ENCODE peak calls at places on chromosomes 12 and 14, in five cellular contexts. X, G, K, V and W are unnamed samples.
A peak's percentile ranks its signal among the peaks of the same experiment; 100 is the strongest.

GRCh38 chr12:118330421-118331018 is 42.2 kb downstream of the TAOK3 start:
- DNase-seq in X (peak; percentile 50), G (no peak), K (peak; percentile 89), V (no peak), W (no peak)

GRCh38 chr14:87491816-87492215 is 501.2 kb downstream of the GALC start:
- DNase-seq in X (no peak), G (no peak), K (no peak), V (no peak), W (no peak)

GRCh38 chr12:121443911-121444841 is 44.3 kb downstream of the RNF34 start:
- DNase-seq in X (no peak), G (no peak), K (no peak), V (no peak), W (no peak)

GRCh38 chr12:122891661-122892525 is 4.0 kb downstream of the VPS37B start:
- DNase-seq in X (no peak), G (no peak), K (peak; percentile 88), V (no peak), W (no peak)

GRCh38 chr12:117972341-117972740 is 3.6 kb upstream of the KSR2 start:
- DNase-seq in X (no peak), G (no peak), K (no peak), V (no peak), W (no peak)

GRCh38 chr12:66823857-66824570 is 145.1 kb upstream of the GRIP1 start:
- DNase-seq in X (no peak), G (peak; percentile 12), K (no peak), V (no peak), W (no peak)

GRCh38 chr14:101827286-101827685 is 65.8 kb downstream of the PPP2R5C start:
- DNase-seq in X (no peak), G (no peak), K (no peak), V (no peak), W (no peak)

GRCh38 chr12:4369548-4369947 is 10.0 kb downstream of the FGF23 start:
- DNase-seq in X (no peak), G (no peak), K (no peak), V (no peak), W (no peak)

GRCh38 chr12:6332459-6332858 is 9.4 kb downstream of the TNFRSF1A start:
- DNase-seq in X (no peak), G (peak; percentile 79), K (peak; percentile 90), V (no peak), W (no peak)

GRCh38 chr12:93624595-93625294 is 52.3 kb downstream of the SOCS2 start:
- DNase-seq in X (peak; percentile 55), G (peak; percentile 91), K (peak; percentile 98), V (peak; percentile 63), W (peak; percentile 52)

GRCh38 chr12:130428116-130428515 is 90.4 kb downstream of the PIWIL1 start:
- DNase-seq in X (no peak), G (no peak), K (no peak), V (no peak), W (no peak)

GRCh38 chr14:34665785-34666425 is 36.0 kb upstream of the SNX6 start:
- DNase-seq in X (no peak), G (no peak), K (peak; percentile 96), V (no peak), W (no peak)

GRCh38 chr12:89319606-89320005 is 32.7 kb downstream of the DUSP6 start:
- DNase-seq in X (no peak), G (no peak), K (no peak), V (no peak), W (no peak)

GRCh38 chr12:12270226-12270625 is 3.4 kb upstream of the LRP6 start:
- DNase-seq in X (no peak), G (no peak), K (no peak), V (no peak), W (no peak)

GRCh38 chr12:73935817-73936216 is 601.8 kb upstream of the ATXN7L3B start:
- DNase-seq in X (no peak), G (no peak), K (no peak), V (no peak), W (no peak)

GRCh38 chr12:133231001-133231400 is 4.7 kb downstream of the ANHX start:
- DNase-seq in X (no peak), G (no peak), K (no peak), V (no peak), W (no peak)

GRCh38 chr12:49557917-49558215 is 10.1 kb downstream of the MCRS1 start:
- DNase-seq in X (no peak), G (no peak), K (no peak), V (no peak), W (no peak)

GRCh38 chr12:78085562-78086182 is 255.0 kb downstream of the NAV3 start:
- DNase-seq in X (no peak), G (no peak), K (peak; percentile 74), V (no peak), W (no peak)

GRCh38 chr12:101925935-101926334 is 48.6 kb downstream of the DRAM1 start:
- DNase-seq in X (no peak), G (no peak), K (no peak), V (no peak), W (no peak)

GRCh38 chr12:51863921-51864700 is 15.6 kb upstream of the FIGNL2 start:
- DNase-seq in X (peak; percentile 39), G (no peak), K (no peak), V (no peak), W (peak; percentile 35)

GRCh38 chr14:99921431-99921830 is 128.2 kb downstream of the EML1 start:
- DNase-seq in X (no peak), G (no peak), K (no peak), V (no peak), W (no peak)

GRCh38 chr12:12507121-12507520 is 55.5 kb downstream of the DUSP16 start:
- DNase-seq in X (no peak), G (no peak), K (no peak), V (no peak), W (no peak)

GRCh38 chr14:56004807-56005579 is 113.2 kb upstream of the PELI2 start:
- DNase-seq in X (no peak), G (peak; percentile 22), K (peak; percentile 77), V (peak; percentile 15), W (no peak)

GRCh38 chr12:49946086-49946485 is 4.5 kb upstream of the AQP2 start:
- DNase-seq in X (no peak), G (no peak), K (no peak), V (no peak), W (no peak)

GRCh38 chr14:70170976-70171375 is 17.8 kb downstream of the SLC8A3 start:
- DNase-seq in X (no peak), G (no peak), K (no peak), V (no peak), W (no peak)

GRCh38 chr12:104478396-104479140 is 21.8 kb downstream of the CHST11 start:
- DNase-seq in X (peak; percentile 23), G (no peak), K (no peak), V (peak; percentile 80), W (no peak)

GRCh38 chr12:5148880-5149279 is 105.2 kb downstream of the KCNA5 start:
- DNase-seq in X (no peak), G (no peak), K (no peak), V (no peak), W (no peak)

GRCh38 chr12:39626033-39626814 is 6.6 kb upstream of the ABCD2 start:
- DNase-seq in X (peak; percentile 50), G (no peak), K (no peak), V (no peak), W (no peak)

GRCh38 chr14:55353686-55354467 is 57.8 kb downstream of the ATG14 start:
- DNase-seq in X (no peak), G (no peak), K (no peak), V (no peak), W (no peak)

GRCh38 chr12:42961395-42961794 is 371.8 kb upstream of the PRICKLE1 start:
- DNase-seq in X (no peak), G (peak; percentile 44), K (peak; percentile 64), V (no peak), W (peak; percentile 35)

GRCh38 chr12:104370989-104371870 is 67.7 kb downstream of the EID3 start:
- DNase-seq in X (no peak), G (peak; percentile 86), K (peak; percentile 57), V (no peak), W (no peak)

GRCh38 chr12:71840226-71840847 is 778 bp downstream of the TBC1D15 start:
- DNase-seq in X (peak; percentile 56), G (peak; percentile 49), K (peak; percentile 88), V (no peak), W (peak; percentile 48)

GRCh38 chr14:71908141-71908540 is 24.1 kb upstream of the RGS6 start:
- DNase-seq in X (no peak), G (no peak), K (no peak), V (no peak), W (no peak)

GRCh38 chr14:69005432-69006148 is 26.5 kb upstream of the ACTN1 start:
- DNase-seq in X (no peak), G (peak; percentile 86), K (peak; percentile 94), V (no peak), W (peak; percentile 57)

DNA sequence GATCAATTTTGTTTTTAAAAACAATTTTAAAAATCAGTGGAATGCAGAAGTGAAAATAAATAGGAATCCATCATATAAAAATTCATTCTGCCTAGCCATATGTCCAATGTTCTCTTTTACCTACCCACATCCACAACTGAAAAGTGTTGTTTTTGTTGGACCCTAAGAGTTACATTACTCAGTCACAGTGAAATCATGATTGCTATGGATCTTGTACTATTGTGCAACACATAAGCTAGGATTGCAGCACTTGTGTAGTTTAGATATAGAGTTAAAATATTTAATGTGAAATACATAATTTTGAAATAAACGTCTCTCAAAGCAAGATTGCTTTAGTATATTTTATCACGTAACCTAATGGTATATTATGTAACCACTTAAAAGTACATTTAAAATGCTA is 213.3 kb upstream of the CLEC14A start:
- DNase-seq in X (no peak), G (no peak), K (peak; percentile 74), V (no peak), W (no peak)
- TF ChIP-seq USF2 in X (no peak), G (no peak), K (no peak), V (no peak), W (no peak)

GRCh38 chr14:61444215-61444768 is 122.9 kb downstream of the PRKCH start:
- DNase-seq in X (no peak), G (no peak), K (no peak), V (no peak), W (no peak)
- TF ChIP-seq BHLHE40 in X (no peak), G (no peak), K (no peak), V (peak; percentile 97), W (no peak)

DNA sequence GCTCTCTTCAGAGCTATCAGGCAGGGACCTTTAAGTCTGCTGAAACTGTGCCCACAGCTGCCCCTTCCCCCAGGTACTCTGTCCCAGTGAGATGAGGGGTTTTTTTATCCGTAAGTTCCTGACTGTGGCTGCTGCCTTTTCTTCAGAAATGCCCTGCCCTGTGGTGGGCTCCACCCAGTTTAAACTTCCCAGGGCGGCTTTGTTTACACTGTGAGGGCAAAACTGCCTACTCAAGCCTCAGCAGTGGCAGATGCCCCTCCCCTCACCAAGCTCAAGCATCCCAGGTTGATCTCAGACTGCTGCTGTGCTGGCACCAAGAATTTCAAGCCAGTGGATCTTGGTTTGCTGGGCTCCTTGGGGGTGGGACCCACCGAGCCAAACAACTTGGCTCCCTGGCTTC is 46.9 kb upstream of the SLC16A7 start:
- DNase-seq in X (no peak), G (no peak), K (no peak), V (no peak), W (no peak)
- TF ChIP-seq USF2 in X (no peak), G (no peak), K (no peak), V (no peak), W (no peak)

DNA sequence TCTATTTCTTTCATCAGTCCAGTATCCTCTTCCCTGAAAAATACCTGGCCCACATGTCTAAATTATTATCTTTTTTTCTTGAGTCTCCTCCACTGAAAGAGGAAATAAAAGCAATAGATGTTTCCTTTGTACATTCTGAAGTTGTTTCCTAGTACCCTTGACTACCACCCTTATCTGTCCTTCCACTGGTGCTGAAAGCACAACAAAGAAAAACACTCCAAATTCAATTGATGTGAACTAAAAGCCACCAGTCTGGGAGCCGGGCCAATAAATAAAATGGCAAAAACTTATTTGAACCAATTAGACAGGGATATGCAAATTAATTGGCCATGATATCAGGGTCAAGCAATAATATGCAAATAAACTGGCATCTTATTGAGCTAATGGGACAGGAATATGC is 330.5 kb downstream of the PAWR start:
- DNase-seq in X (no peak), G (no peak), K (no peak), V (no peak), W (no peak)
- TF ChIP-seq BHLHE40 in X (no peak), G (no peak), K (no peak), V (no peak), W (no peak)